ENCODE peak calls at places on chromosomes 7 and 10, in six cellular contexts. U is brain microvascular endothelial cell; C is heart left ventricle; A is CD8-positive, alpha-beta T cell; Y is tibial artery; P is lower lobe of right lung. H is an unnamed sample.
A peak's percentile ranks its signal among the peaks of the same experiment; 100 is the strongest.

GRCh38 chr7:102942181-102942882 is 29.5 kb downstream of the LRRC17 start:
- DNase-seq in U (no peak), P (no peak), Y (no peak), C (no peak), A (no peak), H (no peak)

GRCh38 chr10:98488669-98489430 is 42.1 kb upstream of the HPS1 start:
- DNase-seq in P (no peak), A (no peak), Y (no peak), C (no peak), U (no peak), H (no peak)

GRCh38 chr10:73554729-73555128 is 36.4 kb downstream of the USP54 start:
- DNase-seq in A (no peak), C (no peak), P (no peak), Y (no peak), U (no peak), H (no peak)

GRCh38 chr7:40327113-40327512 is 192.3 kb downstream of the SUGCT start:
- DNase-seq in A (no peak), P (no peak), C (no peak), Y (no peak), U (no peak), H (no peak)

GRCh38 chr7:140689199-140690152 is 7.0 kb upstream of the NDUFB2 start:
- DNase-seq in Y (no peak), A (no peak), U (no peak), C (no peak), P (no peak), H (no peak)

GRCh38 chr10:68560201-68560915 is at the start of gene TET1:
- DNase-seq in C (peak; percentile 30), P (no peak), U (peak; percentile 38), A (peak; percentile 5), Y (peak; percentile 67), H (peak; percentile 55)

GRCh38 chr7:45133352-45133751 is 21.9 kb upstream of the TBRG4 start:
- DNase-seq in Y (no peak), P (no peak), U (no peak), C (no peak), A (no peak), H (no peak)

GRCh38 chr10:6386346-6386745 is 183.6 kb downstream of the PFKFB3 start:
- DNase-seq in A (no peak), P (peak; percentile 56), Y (no peak), U (no peak), C (no peak), H (no peak)

GRCh38 chr10:42177077-42177792 is 461.1 kb downstream of the ZNF33B start:
- DNase-seq in U (no peak), P (no peak), Y (no peak), A (no peak), C (no peak), H (no peak)

GRCh38 chr10:97353945-97354344 is 19.4 kb upstream of the FRAT2 start:
- DNase-seq in P (peak; percentile 75), C (no peak), U (no peak), A (no peak), Y (no peak), H (no peak)

GRCh38 chr7:40493609-40494041 is 358.8 kb downstream of the SUGCT start:
- DNase-seq in P (no peak), Y (no peak), U (peak; percentile 53), C (no peak), A (no peak), H (no peak)

GRCh38 chr7:90266808-90267207 is 21.8 kb downstream of the CFAP69 start:
- DNase-seq in C (no peak), Y (no peak), A (no peak), P (no peak), U (peak; percentile 41), H (no peak)

GRCh38 chr10:62396864-62397263 is 22.7 kb downstream of the ZNF365 start:
- DNase-seq in P (no peak), C (no peak), Y (no peak), U (no peak), A (no peak), H (no peak)

GRCh38 chr10:110305767-110306451 is 1.2 kb upstream of the SMNDC1 start:
- DNase-seq in A (peak; percentile 49), Y (no peak), U (peak; percentile 86), P (no peak), C (peak; percentile 28), H (no peak)

DNA sequence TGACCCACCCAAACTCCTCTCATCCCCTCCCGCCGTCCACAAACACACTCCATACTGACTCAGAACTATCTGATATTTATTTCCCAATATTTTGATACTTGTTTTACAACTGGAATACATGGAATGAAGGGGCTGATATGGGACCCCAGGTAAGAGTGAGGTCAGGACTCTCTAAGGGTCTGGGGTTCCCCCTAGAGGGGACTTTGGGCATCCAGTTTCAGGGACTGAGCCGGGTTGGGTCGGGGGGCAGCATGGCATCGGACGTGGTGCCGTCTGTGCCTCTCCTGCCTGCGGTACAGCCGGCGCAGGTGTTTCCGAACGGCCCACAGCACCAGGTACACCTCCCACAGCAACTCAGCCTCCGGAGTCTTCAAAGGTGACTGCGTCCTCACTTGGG is 7.5 kb downstream of the SPACDR start:
- DNase-seq in P (no peak), A (no peak), Y (no peak), C (no peak), U (no peak), H (no peak)
- TF ChIP-seq CTCF in P (no peak), A (no peak), Y (no peak), C (no peak), U (peak; percentile 21), H (no peak)

DNA sequence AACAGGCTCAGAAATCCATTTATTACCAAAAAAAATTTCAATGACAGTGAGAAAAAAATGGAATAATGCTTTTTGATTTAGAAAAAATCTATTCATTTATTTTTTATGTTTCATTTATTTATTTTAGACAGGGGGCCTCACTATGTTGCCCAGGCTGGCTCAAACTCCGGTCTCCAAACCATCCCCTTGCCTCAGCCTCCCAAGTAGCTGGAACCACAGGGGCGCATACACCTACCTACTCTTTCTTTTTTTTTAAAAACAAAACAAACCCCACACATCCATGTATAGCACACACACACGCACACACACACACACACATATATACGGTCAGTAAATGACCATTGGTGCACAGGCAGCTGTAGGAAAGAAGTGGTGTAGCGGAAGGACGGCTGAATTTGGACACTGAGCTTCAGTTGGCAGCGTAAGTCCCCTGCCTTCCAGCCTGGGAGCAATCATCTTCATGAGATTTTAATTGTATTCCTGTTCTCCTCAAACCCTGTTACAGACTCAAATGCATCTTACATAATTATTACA is 28.8 kb downstream of the ARL4A start:
- DNase-seq in Y (no peak), A (no peak), U (no peak), P (no peak), C (no peak), H (no peak)
- H3K27ac ChIP-seq in Y (peak overlapping the region; percentile 50), A (no peak overlapping the region), U (peak overlapping the region; percentile 95), P (peak overlapping the region; percentile 74), C (peak overlapping the region; percentile 75), H (peak overlapping the region; percentile 58)

DNA sequence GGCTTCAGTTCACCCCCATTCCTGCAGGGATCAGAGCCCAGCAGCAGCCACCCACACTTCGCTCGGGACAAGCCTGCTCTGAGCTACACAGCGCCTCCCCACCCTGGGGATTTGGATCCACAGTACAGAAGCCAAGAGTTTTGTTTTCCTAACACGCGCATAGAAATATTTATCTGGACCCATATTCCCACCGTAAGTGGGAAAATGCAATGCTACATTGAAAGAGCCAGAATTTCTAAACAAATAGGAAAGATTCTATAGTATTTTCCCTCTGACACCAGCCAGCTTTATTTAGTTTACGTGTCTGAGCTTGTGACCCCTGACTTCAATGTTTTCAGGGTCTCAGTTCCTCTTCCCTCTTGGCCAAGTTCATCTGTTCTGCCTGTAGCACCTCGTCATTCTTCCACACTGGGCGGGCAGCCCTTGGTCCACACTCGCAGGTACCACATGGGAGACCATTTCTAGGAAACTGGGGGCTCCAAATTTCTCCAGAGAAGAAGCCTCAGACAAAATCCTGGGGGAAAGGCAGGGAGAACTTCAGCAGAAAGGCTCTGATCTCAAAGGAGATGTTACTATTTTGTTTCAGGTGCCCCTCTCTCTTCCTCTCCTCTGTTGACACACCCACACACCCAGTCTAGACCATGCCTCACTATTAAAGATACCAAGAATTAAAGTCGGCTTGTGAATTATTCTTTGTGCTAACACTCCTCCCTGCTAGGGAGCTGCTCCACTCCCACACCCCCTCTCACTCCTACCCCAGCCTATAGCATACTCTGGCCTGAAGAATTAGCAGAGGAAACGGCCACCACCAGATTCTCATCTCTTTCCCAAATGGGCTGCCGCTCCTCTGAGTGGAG is 116.0 kb upstream of the PCGF5 start:
- DNase-seq in A (no peak), Y (no peak), C (peak; percentile 19), P (no peak), U (no peak), H (no peak)
- TF ChIP-seq CTCF in A (no peak), Y (no peak), C (no peak), P (no peak), U (no peak), H (no peak)

GRCh38 chr10:51918451-51918850 is 219.1 kb upstream of the CSTF2T start:
- DNase-seq in Y (no peak), P (no peak), A (no peak), C (no peak), U (no peak), H (no peak)
- H3K27ac ChIP-seq in Y (no peak overlapping the region), P (no peak overlapping the region), A (no peak overlapping the region), C (no peak overlapping the region), U (no peak overlapping the region), H (no peak overlapping the region)

DNA sequence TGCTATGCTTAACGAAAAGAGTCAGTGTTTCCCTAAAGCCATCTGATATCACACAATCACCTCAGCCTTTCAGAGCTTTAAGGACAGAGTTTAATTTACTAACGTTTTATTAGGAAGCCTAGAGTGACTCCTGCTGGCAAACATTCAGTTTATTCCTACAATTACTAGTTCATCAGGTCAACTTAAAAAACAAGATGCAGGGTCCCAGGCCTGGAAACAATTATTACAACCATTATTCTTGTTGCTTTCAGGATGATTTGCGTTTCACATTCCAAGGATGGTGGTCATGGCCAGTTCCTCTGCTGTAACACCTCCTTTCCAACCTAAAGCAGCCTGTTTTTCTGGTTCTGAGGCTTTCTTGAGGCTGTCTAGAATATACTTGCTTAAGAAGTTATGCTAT is 1.5 kb upstream of the FAM53B start:
- DNase-seq in U (peak; percentile 35), A (no peak), P (no peak), Y (no peak), C (no peak), H (no peak)
- TF ChIP-seq CTCF in U (peak; percentile 17), A (peak; percentile 63), P (peak; percentile 49), Y (no peak), C (peak; percentile 64), H (peak; percentile 46)

DNA sequence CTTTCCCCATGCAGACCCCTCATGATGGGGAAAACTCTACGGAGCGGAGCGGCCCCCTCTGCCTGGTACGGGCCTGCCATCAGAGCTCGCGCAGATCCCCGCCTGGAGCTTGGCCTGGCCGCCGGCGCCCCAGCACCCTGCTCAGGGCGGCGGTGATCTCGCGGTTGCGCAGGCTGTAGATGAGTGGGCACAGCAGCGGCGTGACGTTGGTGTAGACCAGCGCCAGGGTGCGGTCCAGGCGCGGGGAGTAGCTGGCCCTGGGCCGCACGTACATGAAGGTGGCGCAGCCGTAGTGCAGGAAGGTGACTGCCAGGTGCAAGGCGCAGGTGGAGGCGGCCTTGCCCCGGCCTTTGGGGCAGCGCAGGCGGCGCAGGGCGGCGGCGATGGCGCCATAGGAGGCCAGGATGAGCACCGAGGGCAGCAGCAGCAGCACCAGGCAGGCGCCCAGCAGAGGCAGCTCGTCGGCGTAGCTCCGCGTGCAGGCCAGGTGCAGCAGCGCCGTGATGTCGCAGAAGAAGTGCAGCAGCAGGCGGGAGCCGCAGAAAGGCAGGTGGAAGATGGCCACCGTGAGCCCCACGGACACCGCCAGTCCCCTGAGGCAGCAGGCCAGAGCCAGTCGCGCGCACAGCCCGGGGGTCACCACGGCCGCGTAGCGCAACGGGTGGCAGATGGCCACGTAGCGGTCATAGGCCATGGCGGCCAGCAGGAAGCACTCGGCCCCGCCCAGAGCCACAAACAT is 33.4 kb downstream of the TAS2R41 start:
- DNase-seq in Y (no peak), P (peak; percentile 41), U (no peak), A (no peak), C (no peak), H (no peak)
- H3K27ac ChIP-seq in Y (no peak overlapping the region), P (no peak overlapping the region), U (no peak overlapping the region), A (no peak overlapping the region), C (no peak overlapping the region), H (no peak overlapping the region)

GRCh38 chr10:128245026-128245425 is 118.8 kb upstream of the MKI67 start:
- DNase-seq in C (no peak), A (no peak), P (no peak), Y (no peak), U (no peak), H (no peak)
- TF ChIP-seq CTCF in C (no peak), A (no peak), P (no peak), Y (no peak), U (no peak), H (no peak)